ENCODE peak calls at places on chromosomes 6 and 20, in ten cellular contexts. Y is AG08395, X is nucleus accumbens, S is EH, G is GM03348, I is gastrocnemius medialis, L is nephron progenitor cell, O is NCI-H460, U is tibial nerve, Z is RCC 7860. F is an unnamed sample.

GRCh38 chr20:43969501-43969900 is 54.8 kb downstream of the TOX2 start:
- DNase-seq in Y (no peak), X (no peak), S (no peak), G (no peak), I (no peak), L (no peak), O (no peak), U (no peak), Z (no peak), F (no peak)

GRCh38 chr6:128500017-128500416 is 20.4 kb downstream of the PTPRK start:
- DNase-seq in Y (peak), X (no peak), S (peak), G (peak), I (no peak), L (no peak), O (no peak), U (no peak), Z (no peak), F (no peak)

GRCh38 chr20:45037050-45037449 is 63.9 kb downstream of the KCNS1 start:
- DNase-seq in Y (no peak), X (no peak), S (peak), G (no peak), I (no peak), L (no peak), O (no peak), U (peak), Z (no peak), F (no peak)

GRCh38 chr20:33024609-33025317 is 6.7 kb upstream of the BPIFB6 start:
- DNase-seq in Y (no peak), X (no peak), S (no peak), G (no peak), I (no peak), L (no peak), O (no peak), U (no peak), Z (no peak), F (no peak)

GRCh38 chr20:40494238-40494637 is 194.8 kb downstream of the MAFB start:
- DNase-seq in Y (no peak), X (no peak), S (no peak), G (no peak), I (peak), L (no peak), O (no peak), U (peak), Z (no peak), F (no peak)

GRCh38 chr20:58228484-58229197 is at the start of gene ANKRD60:
- DNase-seq in Y (peak), X (no peak), S (no peak), G (peak), I (no peak), L (peak), O (no peak), U (no peak), Z (no peak), F (no peak)

GRCh38 chr6:69584913-69585729 is 211.7 kb downstream of the LMBRD1 start:
- DNase-seq in Y (no peak), X (no peak), S (peak), G (no peak), I (no peak), L (peak), O (no peak), U (no peak), Z (no peak), F (peak)

GRCh38 chr6:33967966-33968724 is 164.3 kb upstream of the MLN start:
- DNase-seq in Y (no peak), X (no peak), S (peak), G (peak), I (no peak), L (no peak), O (peak), U (no peak), Z (no peak), F (no peak)

GRCh38 chr6:102485480-102485879 is 1092.0 kb downstream of the GRIK2 start:
- DNase-seq in Y (no peak), X (no peak), S (no peak), G (no peak), I (no peak), L (no peak), O (no peak), U (no peak), Z (no peak), F (no peak)

GRCh38 chr6:47970826-47971225 is 140.2 kb downstream of the PTCHD4 start:
- DNase-seq in Y (no peak), X (no peak), S (no peak), G (no peak), I (no peak), L (no peak), O (no peak), U (no peak), Z (no peak), F (no peak)

GRCh38 chr6:31896856-31897611 is 464 bp downstream of the EHMT2 start:
- DNase-seq in Y (no peak), X (no peak), S (no peak), G (peak), I (no peak), L (peak), O (no peak), U (no peak), Z (no peak), F (peak)

GRCh38 chr6:50449128-50449527 is 264.2 kb upstream of the TFAP2D start:
- DNase-seq in Y (no peak), X (no peak), S (no peak), G (no peak), I (no peak), L (no peak), O (no peak), U (no peak), Z (no peak), F (no peak)

GRCh38 chr6:7543761-7544424 is 2.4 kb downstream of the DSP start:
- DNase-seq in Y (no peak), X (no peak), S (peak), G (no peak), I (no peak), L (peak), O (no peak), U (no peak), Z (no peak), F (no peak)

GRCh38 chr20:34713194-34713943 is 9.2 kb downstream of the TP53INP2 start:
- DNase-seq in Y (peak), X (no peak), S (peak), G (peak), I (no peak), L (no peak), O (peak), U (no peak), Z (peak), F (no peak)

GRCh38 chr6:102387351-102388033 is 994.0 kb downstream of the GRIK2 start:
- DNase-seq in Y (no peak), X (no peak), S (no peak), G (no peak), I (no peak), L (no peak), O (no peak), U (no peak), Z (no peak), F (no peak)

GRCh38 chr20:23298926-23299672 is 51.5 kb upstream of the NXT1 start:
- DNase-seq in Y (peak), X (no peak), S (no peak), G (peak), I (no peak), L (no peak), O (no peak), U (no peak), Z (no peak), F (no peak)

GRCh38 chr6:5061152-5061551 is 24.0 kb upstream of the PPP1R3G start:
- DNase-seq in Y (no peak), X (no peak), S (no peak), G (no peak), I (no peak), L (no peak), O (no peak), U (no peak), Z (no peak), F (no peak)

GRCh38 chr20:2619961-2620595 is 32.4 kb upstream of the NOP56 start:
- DNase-seq in Y (no peak), X (no peak), S (peak), G (no peak), I (no peak), L (no peak), O (no peak), U (no peak), Z (peak), F (peak)

GRCh38 chr20:47926731-47927130 is 141.4 kb upstream of the SULF2 start:
- DNase-seq in Y (no peak), X (no peak), S (no peak), G (no peak), I (no peak), L (no peak), O (no peak), U (no peak), Z (no peak), F (no peak)

GRCh38 chr20:31605902-31606677 is 1.0 kb downstream of the ID1 start:
- DNase-seq in Y (no peak), X (peak), S (peak), G (peak), I (peak), L (peak), O (no peak), U (no peak), Z (peak), F (no peak)

GRCh38 chr20:38833857-38834164 is 28.3 kb downstream of the PPP1R16B start:
- DNase-seq in Y (no peak), X (no peak), S (no peak), G (no peak), I (no peak), L (no peak), O (no peak), U (no peak), Z (no peak), F (no peak)

GRCh38 chr20:50303573-50304500 is 113.2 kb downstream of the CEBPB start:
- DNase-seq in Y (peak), X (peak), S (peak), G (peak), I (peak), L (no peak), O (no peak), U (peak), Z (peak), F (peak)

GRCh38 chr6:104537185-104537584 is 322.5 kb downstream of the HACE1 start:
- DNase-seq in Y (peak), X (no peak), S (peak), G (peak), I (no peak), L (no peak), O (no peak), U (no peak), Z (no peak), F (no peak)

GRCh38 chr6:52953911-52954839 is 40.9 kb downstream of the GSTA4 start:
- DNase-seq in Y (no peak), X (no peak), S (peak), G (no peak), I (no peak), L (no peak), O (no peak), U (no peak), Z (no peak), F (no peak)

F was measured in putamen.